ENCODE peak calls at places on chromosomes 7 and 10, in five cellular contexts. J, P, M, B and T are unnamed samples.

GRCh38 chr7:88224596-88225275 is 4.9 kb upstream of the SRI start:
- DNase-seq in J (no peak), P (no peak), M (no peak), B (no peak), T (no peak)

GRCh38 chr10:77186936-77187335 is 450.7 kb downstream of the KCNMA1 start:
- DNase-seq in J (no peak), P (no peak), M (no peak), B (no peak), T (no peak)

GRCh38 chr10:13956826-13957225 is 370.1 kb downstream of the PRPF18 start:
- DNase-seq in J (peak; percentile 92), P (no peak), M (peak; percentile 23), B (no peak), T (no peak)

GRCh38 chr7:95322396-95322795 is 1.9 kb downstream of the PON1 start:
- DNase-seq in J (no peak), P (no peak), M (no peak), B (no peak), T (no peak)

GRCh38 chr10:122468923-122469781 is 7.8 kb downstream of the HTRA1 start:
- DNase-seq in J (no peak), P (no peak), M (no peak), B (no peak), T (no peak)

GRCh38 chr10:69495666-69496065 is 44.4 kb downstream of the TSPAN15 start:
- DNase-seq in J (peak; percentile 36), P (no peak), M (no peak), B (no peak), T (no peak)

GRCh38 chr7:135914346-135914745 is 62.8 kb downstream of the MTPN start:
- DNase-seq in J (no peak), P (no peak), M (no peak), B (no peak), T (no peak)

GRCh38 chr7:45580053-45580872 is 6.1 kb downstream of the ADCY1 start:
- DNase-seq in J (peak; percentile 72), P (no peak), M (no peak), B (no peak), T (no peak)

GRCh38 chr7:44280993-44281721 is 44.2 kb downstream of the CAMK2B start:
- DNase-seq in J (peak; percentile 77), P (no peak), M (peak; percentile 4), B (peak; percentile 1), T (peak; percentile 90)

GRCh38 chr7:145732521-145732920 is 384.1 kb upstream of the CNTNAP2 start:
- DNase-seq in J (no peak), P (no peak), M (no peak), B (no peak), T (no peak)

GRCh38 chr7:116185450-116185849 is 24.9 kb upstream of the TES start:
- DNase-seq in J (no peak), P (no peak), M (no peak), B (no peak), T (peak; percentile 63)

GRCh38 chr7:70239930-70240329 is 641.7 kb downstream of the AUTS2 start:
- DNase-seq in J (no peak), P (no peak), M (no peak), B (no peak), T (no peak)

GRCh38 chr7:2523461-2523905 is 3.9 kb downstream of the LFNG start:
- DNase-seq in J (no peak), P (no peak), M (peak; percentile 86), B (no peak), T (no peak)

GRCh38 chr10:15348579-15348978 is 22.5 kb downstream of the FAM171A1 start:
- DNase-seq in J (no peak), P (no peak), M (peak; percentile 23), B (no peak), T (no peak)

GRCh38 chr7:55190511-55191160 is 171.8 kb downstream of the EGFR start:
- DNase-seq in J (no peak), P (no peak), M (no peak), B (no peak), T (no peak)

GRCh38 chr7:208816-209215 is 16.4 kb downstream of the FAM20C start:
- DNase-seq in J (no peak), P (no peak), M (no peak), B (no peak), T (no peak)

GRCh38 chr10:5545778-5546710 is 21.3 kb downstream of the CALML3 start:
- DNase-seq in J (peak; percentile 88), P (no peak), M (peak; percentile 26), B (no peak), T (peak; percentile 92)

GRCh38 chr10:14126697-14127440 is 203.9 kb downstream of the FRMD4A start:
- DNase-seq in J (no peak), P (no peak), M (no peak), B (no peak), T (no peak)

GRCh38 chr10:123380491-123381085 is 226.4 kb downstream of the BUB3 start:
- DNase-seq in J (no peak), P (peak; percentile 52), M (no peak), B (no peak), T (no peak)

GRCh38 chr10:73999703-74000102 is 1.8 kb downstream of the VCL start:
- DNase-seq in J (no peak), P (no peak), M (no peak), B (no peak), T (no peak)

GRCh38 chr10:84158549-84158948 is 15.1 kb upstream of the GPR15LG start:
- DNase-seq in J (no peak), P (no peak), M (no peak), B (no peak), T (no peak)

GRCh38 chr7:65379318-65379717 is 5.7 kb downstream of the ZNF92 start:
- DNase-seq in J (no peak), P (no peak), M (no peak), B (no peak), T (no peak)

GRCh38 chr7:117068511-117069155 is 115.3 kb downstream of the ST7 start:
- DNase-seq in J (no peak), P (no peak), M (peak; percentile 66), B (no peak), T (no peak)

GRCh38 chr10:78584266-78584665 is 484.5 kb upstream of the ZMIZ1 start:
- DNase-seq in J (no peak), P (no peak), M (no peak), B (no peak), T (no peak)

GRCh38 chr10:64534616-64535015 is 1013.4 kb downstream of the REEP3 start:
- DNase-seq in J (no peak), P (no peak), M (no peak), B (no peak), T (no peak)

GRCh38 chr10:128623776-128624175 is 497.6 kb upstream of the MKI67 start:
- DNase-seq in J (no peak), P (no peak), M (no peak), B (no peak), T (no peak)

GRCh38 chr7:73809454-73810090 is 21.2 kb upstream of the CLDN4 start:
- DNase-seq in J (peak; percentile 64), P (no peak), M (no peak), B (no peak), T (peak; percentile 64)

GRCh38 chr10:111113238-111113960 is 36.6 kb downstream of the ADRA2A start:
- DNase-seq in J (no peak), P (no peak), M (no peak), B (no peak), T (no peak)

GRCh38 chr10:50636576-50636975 is 12.8 kb upstream of the SGMS1 start:
- DNase-seq in J (no peak), P (no peak), M (no peak), B (peak; percentile 46), T (no peak)

GRCh38 chr7:47725031-47725780 is 143.3 kb upstream of the TNS3 start:
- DNase-seq in J (no peak), P (no peak), M (no peak), B (no peak), T (no peak)

GRCh38 chr7:101896312-101896711 is 78.9 kb downstream of the CUX1 start:
- DNase-seq in J (peak; percentile 46), P (no peak), M (no peak), B (no peak), T (no peak)

GRCh38 chr7:41051525-41051924 is 651.4 kb downstream of the INHBA start:
- DNase-seq in J (no peak), P (no peak), M (no peak), B (no peak), T (no peak)

GRCh38 chr7:80623465-80624252 is 14.8 kb upstream of the CD36 start:
- DNase-seq in J (no peak), P (no peak), M (no peak), B (no peak), T (no peak)

GRCh38 chr7:150820148-150820547 is 19.6 kb downstream of the TMEM176A start:
- DNase-seq in J (no peak), P (no peak), M (no peak), B (no peak), T (no peak)